ENCODE peak calls at places on chromosome 13, in eight cellular contexts. One of them, this sample, is unnamed. For H3K27me3 and H3K36me3, the result is how much of the 10 kb centered on the place peaks cover.

GRCh38 chr13:97574926-97575325 is 141.0 kb downstream of the RAP2A start:
- DNase-seq in heart left ventricle: no peak
- DNase-seq in HepG2: peak
- DNase-seq in adipocyte: peak
- DNase-seq in brain microvascular endothelial cell: peak
- DNase-seq in NT2/D1: no peak
- DNase-seq in aorta: no peak
- DNase-seq in CD8-positive, alpha-beta T cell: no peak
- DNase-seq in this sample: peak

GRCh38 chr13:78827471-78827870 is 168.5 kb upstream of the OBI1 start:
- DNase-seq in heart left ventricle: no peak
- DNase-seq in HepG2: no peak
- DNase-seq in adipocyte: no peak
- DNase-seq in brain microvascular endothelial cell: no peak
- DNase-seq in NT2/D1: no peak
- DNase-seq in aorta: no peak
- DNase-seq in CD8-positive, alpha-beta T cell: no peak
- DNase-seq in this sample: no peak

GRCh38 chr13:44355643-44356042 is 18.0 kb upstream of the SERP2 start:
- DNase-seq in heart left ventricle: no peak
- DNase-seq in HepG2: no peak
- DNase-seq in adipocyte: no peak
- DNase-seq in brain microvascular endothelial cell: no peak
- DNase-seq in NT2/D1: no peak
- DNase-seq in aorta: no peak
- DNase-seq in CD8-positive, alpha-beta T cell: no peak
- DNase-seq in this sample: no peak

GRCh38 chr13:74715718-74716117 is 581.5 kb upstream of the KLF12 start:
- DNase-seq in heart left ventricle: no peak
- DNase-seq in HepG2: no peak
- DNase-seq in adipocyte: no peak
- DNase-seq in brain microvascular endothelial cell: no peak
- DNase-seq in NT2/D1: no peak
- DNase-seq in aorta: no peak
- DNase-seq in CD8-positive, alpha-beta T cell: no peak
- DNase-seq in this sample: no peak

GRCh38 chr13:105291987-105292386 is 1243.5 kb downstream of the EFNB2 start:
- DNase-seq in heart left ventricle: no peak
- DNase-seq in HepG2: no peak
- DNase-seq in adipocyte: no peak
- DNase-seq in brain microvascular endothelial cell: no peak
- DNase-seq in NT2/D1: no peak
- DNase-seq in aorta: no peak
- DNase-seq in CD8-positive, alpha-beta T cell: no peak
- DNase-seq in this sample: no peak

GRCh38 chr13:35252536-35253205 is 223.8 kb downstream of the MAB21L1 start:
- DNase-seq in heart left ventricle: no peak
- DNase-seq in HepG2: no peak
- DNase-seq in adipocyte: no peak
- DNase-seq in brain microvascular endothelial cell: no peak
- DNase-seq in NT2/D1: no peak
- DNase-seq in aorta: no peak
- DNase-seq in CD8-positive, alpha-beta T cell: no peak
- DNase-seq in this sample: no peak

GRCh38 chr13:23909606-23910005 is 12.3 kb upstream of the C1QTNF9B start:
- DNase-seq in heart left ventricle: no peak
- DNase-seq in HepG2: no peak
- DNase-seq in adipocyte: no peak
- DNase-seq in brain microvascular endothelial cell: no peak
- DNase-seq in NT2/D1: no peak
- DNase-seq in aorta: no peak
- DNase-seq in CD8-positive, alpha-beta T cell: no peak
- DNase-seq in this sample: peak

GRCh38 chr13:80399340-80400163 is 58.6 kb upstream of the SPRY2 start:
- DNase-seq in heart left ventricle: no peak
- DNase-seq in HepG2: no peak
- DNase-seq in adipocyte: peak
- DNase-seq in brain microvascular endothelial cell: no peak
- DNase-seq in NT2/D1: no peak
- DNase-seq in aorta: no peak
- DNase-seq in CD8-positive, alpha-beta T cell: no peak
- DNase-seq in this sample: peak

GRCh38 chr13:101258071-101258470 is 158.2 kb downstream of the NALCN start:
- DNase-seq in heart left ventricle: no peak
- DNase-seq in HepG2: peak
- DNase-seq in adipocyte: peak
- DNase-seq in brain microvascular endothelial cell: peak
- DNase-seq in NT2/D1: peak
- DNase-seq in aorta: no peak
- DNase-seq in CD8-positive, alpha-beta T cell: no peak
- DNase-seq in this sample: no peak

GRCh38 chr13:114096811-114097503 is 35.5 kb downstream of the RASA3 start:
- DNase-seq in heart left ventricle: peak
- DNase-seq in HepG2: no peak
- DNase-seq in adipocyte: no peak
- DNase-seq in brain microvascular endothelial cell: no peak
- DNase-seq in NT2/D1: no peak
- DNase-seq in aorta: peak
- DNase-seq in CD8-positive, alpha-beta T cell: no peak
- DNase-seq in this sample: no peak

GRCh38 chr13:99378985-99379734 is 72.0 kb upstream of the GPR183 start:
- DNase-seq in heart left ventricle: no peak
- DNase-seq in HepG2: no peak
- DNase-seq in adipocyte: no peak
- DNase-seq in brain microvascular endothelial cell: no peak
- DNase-seq in NT2/D1: peak
- DNase-seq in aorta: no peak
- DNase-seq in CD8-positive, alpha-beta T cell: peak
- DNase-seq in this sample: no peak

GRCh38 chr13:50130686-50131051 is 115.4 kb downstream of the KCNRG start:
- DNase-seq in heart left ventricle: peak
- DNase-seq in HepG2: no peak
- DNase-seq in adipocyte: peak
- DNase-seq in brain microvascular endothelial cell: peak
- DNase-seq in NT2/D1: no peak
- DNase-seq in aorta: peak
- DNase-seq in CD8-positive, alpha-beta T cell: peak
- DNase-seq in this sample: no peak
- H3K27me3 ChIP-seq in heart left ventricle: under half
- H3K27me3 ChIP-seq in HepG2: under half
- H3K27me3 ChIP-seq in adipocyte: under half
- H3K27me3 ChIP-seq in brain microvascular endothelial cell: under half
- H3K27me3 ChIP-seq in NT2/D1: half or more
- H3K27me3 ChIP-seq in aorta: under half
- H3K27me3 ChIP-seq in CD8-positive, alpha-beta T cell: half or more
- H3K27me3 ChIP-seq in this sample: under half

GRCh38 chr13:110499621-110500281 is 61.8 kb downstream of the RAB20 start:
- DNase-seq in heart left ventricle: no peak
- DNase-seq in HepG2: no peak
- DNase-seq in adipocyte: peak
- DNase-seq in brain microvascular endothelial cell: no peak
- DNase-seq in NT2/D1: no peak
- DNase-seq in aorta: no peak
- DNase-seq in CD8-positive, alpha-beta T cell: no peak
- DNase-seq in this sample: no peak

GRCh38 chr13:110497003-110497402 is 64.5 kb downstream of the RAB20 start:
- DNase-seq in heart left ventricle: no peak
- DNase-seq in HepG2: no peak
- DNase-seq in adipocyte: no peak
- DNase-seq in brain microvascular endothelial cell: no peak
- DNase-seq in NT2/D1: no peak
- DNase-seq in aorta: no peak
- DNase-seq in CD8-positive, alpha-beta T cell: no peak
- DNase-seq in this sample: no peak

GRCh38 chr13:110496281-110496680 is 65.2 kb downstream of the RAB20 start:
- DNase-seq in heart left ventricle: no peak
- DNase-seq in HepG2: no peak
- DNase-seq in adipocyte: no peak
- DNase-seq in brain microvascular endothelial cell: no peak
- DNase-seq in NT2/D1: no peak
- DNase-seq in aorta: no peak
- DNase-seq in CD8-positive, alpha-beta T cell: no peak
- DNase-seq in this sample: no peak

GRCh38 chr13:110498765-110499164 is 62.8 kb downstream of the RAB20 start:
- DNase-seq in heart left ventricle: peak
- DNase-seq in HepG2: no peak
- DNase-seq in adipocyte: no peak
- DNase-seq in brain microvascular endothelial cell: no peak
- DNase-seq in NT2/D1: no peak
- DNase-seq in aorta: no peak
- DNase-seq in CD8-positive, alpha-beta T cell: no peak
- DNase-seq in this sample: no peak

DNA sequence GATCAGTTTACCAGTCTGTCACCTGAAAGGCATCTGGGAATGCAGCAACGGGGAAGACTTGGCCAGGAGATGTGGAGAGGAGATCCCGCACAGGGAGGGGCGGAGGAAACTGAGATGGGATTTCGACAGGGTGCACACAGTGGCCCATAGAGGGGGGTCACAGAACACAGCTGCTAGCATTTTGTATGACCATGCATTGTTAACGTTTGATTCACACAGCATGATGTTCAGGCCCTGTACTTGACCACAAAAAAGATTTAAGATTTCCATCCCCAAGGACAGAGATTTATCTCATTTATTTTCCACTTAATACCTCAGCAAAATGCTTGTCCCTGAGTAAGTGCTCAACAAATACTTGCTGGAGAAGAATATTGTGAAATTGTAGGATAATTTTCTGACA is 63.2 kb downstream of the RAB20 start:
- DNase-seq in heart left ventricle: peak
- DNase-seq in HepG2: no peak
- DNase-seq in adipocyte: no peak
- DNase-seq in brain microvascular endothelial cell: no peak
- DNase-seq in NT2/D1: no peak
- DNase-seq in aorta: no peak
- DNase-seq in CD8-positive, alpha-beta T cell: no peak
- DNase-seq in this sample: no peak
- H3K36me3 ChIP-seq in heart left ventricle: under half
- H3K36me3 ChIP-seq in HepG2: under half
- H3K36me3 ChIP-seq in adipocyte: half or more
- H3K36me3 ChIP-seq in brain microvascular endothelial cell: half or more
- H3K36me3 ChIP-seq in NT2/D1: half or more
- H3K36me3 ChIP-seq in aorta: under half
- H3K36me3 ChIP-seq in CD8-positive, alpha-beta T cell: under half
- H3K36me3 ChIP-seq in this sample: under half

DNA sequence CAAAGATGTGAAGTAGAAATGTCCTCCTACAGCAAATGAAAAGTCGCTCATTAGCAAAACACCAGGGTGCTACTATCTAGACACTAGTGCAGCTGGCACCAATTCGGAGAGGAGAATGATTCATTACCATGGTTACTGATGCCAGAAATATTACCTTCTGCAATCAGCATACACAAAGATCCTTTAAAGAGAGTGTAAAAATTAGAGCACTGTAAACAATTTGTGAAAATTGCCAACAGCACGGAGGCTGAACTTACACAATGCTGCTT is 34.5 kb downstream of the AMER2 start:
- DNase-seq in heart left ventricle: no peak
- DNase-seq in HepG2: no peak
- DNase-seq in adipocyte: no peak
- DNase-seq in brain microvascular endothelial cell: no peak
- DNase-seq in NT2/D1: no peak
- DNase-seq in aorta: no peak
- DNase-seq in CD8-positive, alpha-beta T cell: no peak
- DNase-seq in this sample: no peak
- H3K27me3 ChIP-seq in heart left ventricle: under half
- H3K27me3 ChIP-seq in HepG2: under half
- H3K27me3 ChIP-seq in adipocyte: under half
- H3K27me3 ChIP-seq in brain microvascular endothelial cell: under half
- H3K27me3 ChIP-seq in NT2/D1: under half
- H3K27me3 ChIP-seq in aorta: under half
- H3K27me3 ChIP-seq in CD8-positive, alpha-beta T cell: under half
- H3K27me3 ChIP-seq in this sample: under half

DNA sequence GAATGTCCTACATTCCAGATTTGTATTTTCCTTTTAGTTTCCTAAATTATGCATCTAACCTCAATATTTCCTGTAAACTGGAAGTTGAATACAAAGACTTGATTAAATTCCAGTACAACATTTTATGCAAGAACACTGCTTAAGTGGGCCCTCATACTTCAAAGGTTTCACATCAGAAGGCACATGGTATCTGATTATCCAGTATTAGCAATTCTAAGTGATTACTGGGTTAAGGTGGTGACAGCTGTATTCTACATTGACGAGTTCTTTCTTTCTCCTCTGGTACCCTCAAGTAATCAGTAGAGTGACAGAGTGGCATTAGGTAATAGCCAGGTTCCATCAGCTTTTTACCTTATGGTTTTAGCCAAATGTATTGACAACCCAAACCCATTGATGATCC is 18.3 kb downstream of the BIVM start:
- DNase-seq in heart left ventricle: no peak
- DNase-seq in HepG2: no peak
- DNase-seq in adipocyte: no peak
- DNase-seq in brain microvascular endothelial cell: no peak
- DNase-seq in NT2/D1: no peak
- DNase-seq in aorta: no peak
- DNase-seq in CD8-positive, alpha-beta T cell: no peak
- DNase-seq in this sample: no peak
- H3K36me3 ChIP-seq in heart left ventricle: under half
- H3K36me3 ChIP-seq in HepG2: under half
- H3K36me3 ChIP-seq in adipocyte: under half
- H3K36me3 ChIP-seq in brain microvascular endothelial cell: under half
- H3K36me3 ChIP-seq in NT2/D1: under half
- H3K36me3 ChIP-seq in aorta: under half
- H3K36me3 ChIP-seq in CD8-positive, alpha-beta T cell: under half
- H3K36me3 ChIP-seq in this sample: under half

GRCh38 chr13:84563611-84564010 is 681.3 kb upstream of the SLITRK1 start:
- DNase-seq in heart left ventricle: no peak
- DNase-seq in HepG2: no peak
- DNase-seq in adipocyte: no peak
- DNase-seq in brain microvascular endothelial cell: no peak
- DNase-seq in NT2/D1: no peak
- DNase-seq in aorta: no peak
- DNase-seq in CD8-positive, alpha-beta T cell: no peak
- DNase-seq in this sample: no peak
- H3K27me3 ChIP-seq in heart left ventricle: under half
- H3K27me3 ChIP-seq in HepG2: under half
- H3K27me3 ChIP-seq in adipocyte: under half
- H3K27me3 ChIP-seq in brain microvascular endothelial cell: under half
- H3K27me3 ChIP-seq in NT2/D1: under half
- H3K27me3 ChIP-seq in aorta: under half
- H3K27me3 ChIP-seq in CD8-positive, alpha-beta T cell: under half
- H3K27me3 ChIP-seq in this sample: under half

DNA sequence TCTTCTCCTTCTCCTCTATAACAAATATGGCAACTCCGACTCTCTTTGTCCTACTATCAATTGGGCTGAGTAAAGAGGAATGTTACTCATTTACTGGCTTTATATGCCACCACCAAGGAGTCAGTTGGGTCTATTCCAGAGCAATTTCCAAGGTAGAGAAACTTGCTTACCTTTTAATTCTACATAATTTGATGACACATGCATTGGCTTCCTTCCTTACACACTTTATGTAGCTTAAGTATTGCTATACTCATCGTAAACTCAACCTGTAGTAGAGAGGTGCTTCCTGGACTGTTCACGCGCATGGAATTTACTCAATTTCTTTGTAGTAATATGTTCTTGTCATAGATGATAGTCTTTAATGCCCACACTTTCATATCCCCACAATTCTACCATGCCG is 160.7 kb downstream of the LMO7 start:
- DNase-seq in heart left ventricle: no peak
- DNase-seq in HepG2: no peak
- DNase-seq in adipocyte: no peak
- DNase-seq in brain microvascular endothelial cell: no peak
- DNase-seq in NT2/D1: no peak
- DNase-seq in aorta: no peak
- DNase-seq in CD8-positive, alpha-beta T cell: no peak
- DNase-seq in this sample: peak
- H3K36me3 ChIP-seq in heart left ventricle: under half
- H3K36me3 ChIP-seq in HepG2: under half
- H3K36me3 ChIP-seq in adipocyte: half or more
- H3K36me3 ChIP-seq in brain microvascular endothelial cell: under half
- H3K36me3 ChIP-seq in NT2/D1: under half
- H3K36me3 ChIP-seq in aorta: under half
- H3K36me3 ChIP-seq in CD8-positive, alpha-beta T cell: under half
- H3K36me3 ChIP-seq in this sample: under half

GRCh38 chr13:27969073-27969865 is at the start of gene CDX2:
- DNase-seq in heart left ventricle: no peak
- DNase-seq in HepG2: no peak
- DNase-seq in adipocyte: no peak
- DNase-seq in brain microvascular endothelial cell: no peak
- DNase-seq in NT2/D1: no peak
- DNase-seq in aorta: no peak
- DNase-seq in CD8-positive, alpha-beta T cell: no peak
- DNase-seq in this sample: peak
- H3K27me3 ChIP-seq in heart left ventricle: half or more
- H3K27me3 ChIP-seq in HepG2: half or more
- H3K27me3 ChIP-seq in adipocyte: half or more
- H3K27me3 ChIP-seq in brain microvascular endothelial cell: half or more
- H3K27me3 ChIP-seq in NT2/D1: half or more
- H3K27me3 ChIP-seq in aorta: under half
- H3K27me3 ChIP-seq in CD8-positive, alpha-beta T cell: under half
- H3K27me3 ChIP-seq in this sample: half or more

This sample was measured in small intestine.